ENCODE peak calls at places on chromosomes 3 and 15, in ten cellular contexts. One of them, this sample, is unnamed.

GRCh38 chr3:59608356-59608755 is 558.5 kb upstream of the CFAP20DC start:
- DNase-seq in stimulated activated CD8-positive, alpha-beta memory T cell treated with anti-CD3 and anti-CD28 coated beads, Interleukin-15, amount 100 ng/mL, for 24 hours: no peak
- DNase-seq in A172: no peak
- DNase-seq in GF-D8: no peak
- DNase-seq in GM10248: no peak
- DNase-seq in bronchial epithelial cell: no peak
- DNase-seq in left colon: no peak
- DNase-seq in lower lobe of right lung: no peak
- DNase-seq in activated CD4-positive, alpha-beta T cell treated with anti-CD3 and anti-CD28 coated beads for 24 hours: no peak
- DNase-seq in Calu3: no peak
- DNase-seq in this sample: no peak

GRCh38 chr3:100562224-100562857 is 47.1 kb upstream of the ADGRG7 start:
- DNase-seq in stimulated activated CD8-positive, alpha-beta memory T cell treated with anti-CD3 and anti-CD28 coated beads, Interleukin-15, amount 100 ng/mL, for 24 hours: no peak
- DNase-seq in A172: no peak
- DNase-seq in GF-D8: no peak
- DNase-seq in GM10248: no peak
- DNase-seq in bronchial epithelial cell: peak; percentile 77
- DNase-seq in left colon: no peak
- DNase-seq in lower lobe of right lung: no peak
- DNase-seq in activated CD4-positive, alpha-beta T cell treated with anti-CD3 and anti-CD28 coated beads for 24 hours: no peak
- DNase-seq in Calu3: no peak
- DNase-seq in this sample: no peak

GRCh38 chr3:148879256-148879655 is 14.2 kb downstream of the CPA3 start:
- DNase-seq in stimulated activated CD8-positive, alpha-beta memory T cell treated with anti-CD3 and anti-CD28 coated beads, Interleukin-15, amount 100 ng/mL, for 24 hours: no peak
- DNase-seq in A172: no peak
- DNase-seq in GF-D8: no peak
- DNase-seq in GM10248: no peak
- DNase-seq in bronchial epithelial cell: no peak
- DNase-seq in left colon: no peak
- DNase-seq in lower lobe of right lung: no peak
- DNase-seq in activated CD4-positive, alpha-beta T cell treated with anti-CD3 and anti-CD28 coated beads for 24 hours: no peak
- DNase-seq in Calu3: no peak
- DNase-seq in this sample: no peak

GRCh38 chr3:60190073-60190472 is 1061.2 kb downstream of the FHIT start:
- DNase-seq in stimulated activated CD8-positive, alpha-beta memory T cell treated with anti-CD3 and anti-CD28 coated beads, Interleukin-15, amount 100 ng/mL, for 24 hours: no peak
- DNase-seq in A172: no peak
- DNase-seq in GF-D8: no peak
- DNase-seq in GM10248: no peak
- DNase-seq in bronchial epithelial cell: no peak
- DNase-seq in left colon: no peak
- DNase-seq in lower lobe of right lung: no peak
- DNase-seq in activated CD4-positive, alpha-beta T cell treated with anti-CD3 and anti-CD28 coated beads for 24 hours: no peak
- DNase-seq in Calu3: no peak
- DNase-seq in this sample: no peak

GRCh38 chr3:142210608-142211007 is 14.8 kb downstream of the GK5 start:
- DNase-seq in stimulated activated CD8-positive, alpha-beta memory T cell treated with anti-CD3 and anti-CD28 coated beads, Interleukin-15, amount 100 ng/mL, for 24 hours: no peak
- DNase-seq in A172: peak; percentile 14
- DNase-seq in GF-D8: no peak
- DNase-seq in GM10248: no peak
- DNase-seq in bronchial epithelial cell: no peak
- DNase-seq in left colon: no peak
- DNase-seq in lower lobe of right lung: no peak
- DNase-seq in activated CD4-positive, alpha-beta T cell treated with anti-CD3 and anti-CD28 coated beads for 24 hours: no peak
- DNase-seq in Calu3: no peak
- DNase-seq in this sample: no peak

GRCh38 chr3:148243609-148244008 is 454.1 kb upstream of the AGTR1 start:
- DNase-seq in stimulated activated CD8-positive, alpha-beta memory T cell treated with anti-CD3 and anti-CD28 coated beads, Interleukin-15, amount 100 ng/mL, for 24 hours: no peak
- DNase-seq in A172: no peak
- DNase-seq in GF-D8: no peak
- DNase-seq in GM10248: no peak
- DNase-seq in bronchial epithelial cell: no peak
- DNase-seq in left colon: no peak
- DNase-seq in lower lobe of right lung: no peak
- DNase-seq in activated CD4-positive, alpha-beta T cell treated with anti-CD3 and anti-CD28 coated beads for 24 hours: no peak
- DNase-seq in Calu3: no peak
- DNase-seq in this sample: no peak

GRCh38 chr3:125212509-125213372 is at the start of gene SLC12A8:
- DNase-seq in stimulated activated CD8-positive, alpha-beta memory T cell treated with anti-CD3 and anti-CD28 coated beads, Interleukin-15, amount 100 ng/mL, for 24 hours: no peak
- DNase-seq in A172: no peak
- DNase-seq in GF-D8: no peak
- DNase-seq in GM10248: peak; percentile 47
- DNase-seq in bronchial epithelial cell: no peak
- DNase-seq in left colon: peak; percentile 56
- DNase-seq in lower lobe of right lung: no peak
- DNase-seq in activated CD4-positive, alpha-beta T cell treated with anti-CD3 and anti-CD28 coated beads for 24 hours: no peak
- DNase-seq in Calu3: peak; percentile 64
- DNase-seq in this sample: no peak

GRCh38 chr3:3196148-3196861 is 16.8 kb upstream of the CRBN start:
- DNase-seq in stimulated activated CD8-positive, alpha-beta memory T cell treated with anti-CD3 and anti-CD28 coated beads, Interleukin-15, amount 100 ng/mL, for 24 hours: no peak
- DNase-seq in A172: peak; percentile 17
- DNase-seq in GF-D8: no peak
- DNase-seq in GM10248: no peak
- DNase-seq in bronchial epithelial cell: peak; percentile 24
- DNase-seq in left colon: peak; percentile 17
- DNase-seq in lower lobe of right lung: no peak
- DNase-seq in activated CD4-positive, alpha-beta T cell treated with anti-CD3 and anti-CD28 coated beads for 24 hours: no peak
- DNase-seq in Calu3: peak; percentile 28
- DNase-seq in this sample: no peak

GRCh38 chr3:163175970-163176369 is 1679.4 kb downstream of the OTOL1 start:
- DNase-seq in stimulated activated CD8-positive, alpha-beta memory T cell treated with anti-CD3 and anti-CD28 coated beads, Interleukin-15, amount 100 ng/mL, for 24 hours: no peak
- DNase-seq in A172: no peak
- DNase-seq in GF-D8: no peak
- DNase-seq in GM10248: no peak
- DNase-seq in bronchial epithelial cell: no peak
- DNase-seq in left colon: no peak
- DNase-seq in lower lobe of right lung: no peak
- DNase-seq in activated CD4-positive, alpha-beta T cell treated with anti-CD3 and anti-CD28 coated beads for 24 hours: no peak
- DNase-seq in Calu3: no peak
- DNase-seq in this sample: no peak

GRCh38 chr3:148214695-148215094 is 483.0 kb upstream of the AGTR1 start:
- DNase-seq in stimulated activated CD8-positive, alpha-beta memory T cell treated with anti-CD3 and anti-CD28 coated beads, Interleukin-15, amount 100 ng/mL, for 24 hours: no peak
- DNase-seq in A172: no peak
- DNase-seq in GF-D8: no peak
- DNase-seq in GM10248: no peak
- DNase-seq in bronchial epithelial cell: peak; percentile 47
- DNase-seq in left colon: no peak
- DNase-seq in lower lobe of right lung: no peak
- DNase-seq in activated CD4-positive, alpha-beta T cell treated with anti-CD3 and anti-CD28 coated beads for 24 hours: no peak
- DNase-seq in Calu3: no peak
- DNase-seq in this sample: no peak

GRCh38 chr3:128498901-128499530 is 6.0 kb upstream of the GATA2 start:
- DNase-seq in stimulated activated CD8-positive, alpha-beta memory T cell treated with anti-CD3 and anti-CD28 coated beads, Interleukin-15, amount 100 ng/mL, for 24 hours: no peak
- DNase-seq in A172: no peak
- DNase-seq in GF-D8: no peak
- DNase-seq in GM10248: no peak
- DNase-seq in bronchial epithelial cell: no peak
- DNase-seq in left colon: no peak
- DNase-seq in lower lobe of right lung: no peak
- DNase-seq in activated CD4-positive, alpha-beta T cell treated with anti-CD3 and anti-CD28 coated beads for 24 hours: no peak
- DNase-seq in Calu3: no peak
- DNase-seq in this sample: no peak

GRCh38 chr3:111809196-111809595 is 49.9 kb upstream of the PHLDB2 start:
- DNase-seq in stimulated activated CD8-positive, alpha-beta memory T cell treated with anti-CD3 and anti-CD28 coated beads, Interleukin-15, amount 100 ng/mL, for 24 hours: no peak
- DNase-seq in A172: peak; percentile 30
- DNase-seq in GF-D8: no peak
- DNase-seq in GM10248: no peak
- DNase-seq in bronchial epithelial cell: no peak
- DNase-seq in left colon: no peak
- DNase-seq in lower lobe of right lung: no peak
- DNase-seq in activated CD4-positive, alpha-beta T cell treated with anti-CD3 and anti-CD28 coated beads for 24 hours: no peak
- DNase-seq in Calu3: no peak
- DNase-seq in this sample: no peak

GRCh38 chr3:21477896-21478295 is 273.1 kb downstream of the ZNF385D start:
- DNase-seq in stimulated activated CD8-positive, alpha-beta memory T cell treated with anti-CD3 and anti-CD28 coated beads, Interleukin-15, amount 100 ng/mL, for 24 hours: no peak
- DNase-seq in A172: no peak
- DNase-seq in GF-D8: no peak
- DNase-seq in GM10248: no peak
- DNase-seq in bronchial epithelial cell: no peak
- DNase-seq in left colon: no peak
- DNase-seq in lower lobe of right lung: no peak
- DNase-seq in activated CD4-positive, alpha-beta T cell treated with anti-CD3 and anti-CD28 coated beads for 24 hours: no peak
- DNase-seq in Calu3: no peak
- DNase-seq in this sample: no peak

GRCh38 chr3:193787496-193787870 is 194.5 kb downstream of the OPA1 start:
- DNase-seq in stimulated activated CD8-positive, alpha-beta memory T cell treated with anti-CD3 and anti-CD28 coated beads, Interleukin-15, amount 100 ng/mL, for 24 hours: no peak
- DNase-seq in A172: no peak
- DNase-seq in GF-D8: no peak
- DNase-seq in GM10248: no peak
- DNase-seq in bronchial epithelial cell: no peak
- DNase-seq in left colon: no peak
- DNase-seq in lower lobe of right lung: no peak
- DNase-seq in activated CD4-positive, alpha-beta T cell treated with anti-CD3 and anti-CD28 coated beads for 24 hours: no peak
- DNase-seq in Calu3: no peak
- DNase-seq in this sample: no peak

GRCh38 chr15:31551323-31551722 is 224.7 kb downstream of the KLF13 start:
- DNase-seq in stimulated activated CD8-positive, alpha-beta memory T cell treated with anti-CD3 and anti-CD28 coated beads, Interleukin-15, amount 100 ng/mL, for 24 hours: no peak
- DNase-seq in A172: no peak
- DNase-seq in GF-D8: no peak
- DNase-seq in GM10248: no peak
- DNase-seq in bronchial epithelial cell: peak; percentile 30
- DNase-seq in left colon: no peak
- DNase-seq in lower lobe of right lung: no peak
- DNase-seq in activated CD4-positive, alpha-beta T cell treated with anti-CD3 and anti-CD28 coated beads for 24 hours: no peak
- DNase-seq in Calu3: no peak
- DNase-seq in this sample: no peak

GRCh38 chr15:49343546-49343945 is 79.5 kb upstream of the FGF7 start:
- DNase-seq in stimulated activated CD8-positive, alpha-beta memory T cell treated with anti-CD3 and anti-CD28 coated beads, Interleukin-15, amount 100 ng/mL, for 24 hours: no peak
- DNase-seq in A172: no peak
- DNase-seq in GF-D8: no peak
- DNase-seq in GM10248: no peak
- DNase-seq in bronchial epithelial cell: no peak
- DNase-seq in left colon: no peak
- DNase-seq in lower lobe of right lung: no peak
- DNase-seq in activated CD4-positive, alpha-beta T cell treated with anti-CD3 and anti-CD28 coated beads for 24 hours: no peak
- DNase-seq in Calu3: no peak
- DNase-seq in this sample: no peak

GRCh38 chr15:70286110-70286806 is 188.5 kb upstream of the TLE3 start:
- DNase-seq in stimulated activated CD8-positive, alpha-beta memory T cell treated with anti-CD3 and anti-CD28 coated beads, Interleukin-15, amount 100 ng/mL, for 24 hours: no peak
- DNase-seq in A172: no peak
- DNase-seq in GF-D8: no peak
- DNase-seq in GM10248: no peak
- DNase-seq in bronchial epithelial cell: no peak
- DNase-seq in left colon: no peak
- DNase-seq in lower lobe of right lung: no peak
- DNase-seq in activated CD4-positive, alpha-beta T cell treated with anti-CD3 and anti-CD28 coated beads for 24 hours: no peak
- DNase-seq in Calu3: no peak
- DNase-seq in this sample: no peak

GRCh38 chr3:14216257-14217048 is 37.8 kb downstream of the LSM3 start:
- DNase-seq in stimulated activated CD8-positive, alpha-beta memory T cell treated with anti-CD3 and anti-CD28 coated beads, Interleukin-15, amount 100 ng/mL, for 24 hours: no peak
- DNase-seq in A172: no peak
- DNase-seq in GF-D8: no peak
- DNase-seq in GM10248: no peak
- DNase-seq in bronchial epithelial cell: peak; percentile 70
- DNase-seq in left colon: no peak
- DNase-seq in lower lobe of right lung: no peak
- DNase-seq in activated CD4-positive, alpha-beta T cell treated with anti-CD3 and anti-CD28 coated beads for 24 hours: no peak
- DNase-seq in Calu3: peak; percentile 27
- DNase-seq in this sample: no peak

GRCh38 chr15:39074341-39074740 is 506.5 kb upstream of the THBS1 start:
- DNase-seq in stimulated activated CD8-positive, alpha-beta memory T cell treated with anti-CD3 and anti-CD28 coated beads, Interleukin-15, amount 100 ng/mL, for 24 hours: no peak
- DNase-seq in A172: no peak
- DNase-seq in GF-D8: no peak
- DNase-seq in GM10248: no peak
- DNase-seq in bronchial epithelial cell: no peak
- DNase-seq in left colon: no peak
- DNase-seq in lower lobe of right lung: no peak
- DNase-seq in activated CD4-positive, alpha-beta T cell treated with anti-CD3 and anti-CD28 coated beads for 24 hours: no peak
- DNase-seq in Calu3: no peak
- DNase-seq in this sample: no peak

GRCh38 chr15:69393831-69394491 is 20.2 kb upstream of the KIF23 start:
- DNase-seq in stimulated activated CD8-positive, alpha-beta memory T cell treated with anti-CD3 and anti-CD28 coated beads, Interleukin-15, amount 100 ng/mL, for 24 hours: no peak
- DNase-seq in A172: peak; percentile 44
- DNase-seq in GF-D8: no peak
- DNase-seq in GM10248: no peak
- DNase-seq in bronchial epithelial cell: peak; percentile 64
- DNase-seq in left colon: no peak
- DNase-seq in lower lobe of right lung: no peak
- DNase-seq in activated CD4-positive, alpha-beta T cell treated with anti-CD3 and anti-CD28 coated beads for 24 hours: no peak
- DNase-seq in Calu3: no peak
- DNase-seq in this sample: no peak

GRCh38 chr15:45454825-45455224 is 67.7 kb downstream of the SLC30A4 start:
- DNase-seq in stimulated activated CD8-positive, alpha-beta memory T cell treated with anti-CD3 and anti-CD28 coated beads, Interleukin-15, amount 100 ng/mL, for 24 hours: peak; percentile 32
- DNase-seq in A172: peak; percentile 94
- DNase-seq in GF-D8: peak; percentile 39
- DNase-seq in GM10248: peak; percentile 61
- DNase-seq in bronchial epithelial cell: peak; percentile 93
- DNase-seq in left colon: peak; percentile 77
- DNase-seq in lower lobe of right lung: peak; percentile 88
- DNase-seq in activated CD4-positive, alpha-beta T cell treated with anti-CD3 and anti-CD28 coated beads for 24 hours: peak; percentile 62
- DNase-seq in Calu3: peak; percentile 89
- DNase-seq in this sample: peak; percentile 74

GRCh38 chr15:81001180-81002003 is 669 bp downstream of the TLNRD1 start:
- DNase-seq in stimulated activated CD8-positive, alpha-beta memory T cell treated with anti-CD3 and anti-CD28 coated beads, Interleukin-15, amount 100 ng/mL, for 24 hours: peak; percentile 28
- DNase-seq in A172: peak; percentile 6
- DNase-seq in GF-D8: no peak
- DNase-seq in GM10248: peak; percentile 67
- DNase-seq in bronchial epithelial cell: peak; percentile 43
- DNase-seq in left colon: peak; percentile 74
- DNase-seq in lower lobe of right lung: peak; percentile 77
- DNase-seq in activated CD4-positive, alpha-beta T cell treated with anti-CD3 and anti-CD28 coated beads for 24 hours: peak; percentile 22
- DNase-seq in Calu3: peak; percentile 72
- DNase-seq in this sample: no peak

GRCh38 chr15:43876872-43877271 is 50.1 kb downstream of the WDR76 start:
- DNase-seq in stimulated activated CD8-positive, alpha-beta memory T cell treated with anti-CD3 and anti-CD28 coated beads, Interleukin-15, amount 100 ng/mL, for 24 hours: no peak
- DNase-seq in A172: no peak
- DNase-seq in GF-D8: no peak
- DNase-seq in GM10248: no peak
- DNase-seq in bronchial epithelial cell: no peak
- DNase-seq in left colon: no peak
- DNase-seq in lower lobe of right lung: no peak
- DNase-seq in activated CD4-positive, alpha-beta T cell treated with anti-CD3 and anti-CD28 coated beads for 24 hours: no peak
- DNase-seq in Calu3: no peak
- DNase-seq in this sample: no peak

GRCh38 chr15:23629234-23629805 is 18.3 kb downstream of the MAGEL2 start:
- DNase-seq in stimulated activated CD8-positive, alpha-beta memory T cell treated with anti-CD3 and anti-CD28 coated beads, Interleukin-15, amount 100 ng/mL, for 24 hours: no peak
- DNase-seq in A172: peak; percentile 13
- DNase-seq in GF-D8: no peak
- DNase-seq in GM10248: no peak
- DNase-seq in bronchial epithelial cell: peak; percentile 5
- DNase-seq in left colon: no peak
- DNase-seq in lower lobe of right lung: no peak
- DNase-seq in activated CD4-positive, alpha-beta T cell treated with anti-CD3 and anti-CD28 coated beads for 24 hours: no peak
- DNase-seq in Calu3: no peak
- DNase-seq in this sample: no peak

GRCh38 chr15:35519536-35520149 is 26.3 kb downstream of the DPH6 start:
- DNase-seq in stimulated activated CD8-positive, alpha-beta memory T cell treated with anti-CD3 and anti-CD28 coated beads, Interleukin-15, amount 100 ng/mL, for 24 hours: no peak
- DNase-seq in A172: peak; percentile 60
- DNase-seq in GF-D8: peak; percentile 3
- DNase-seq in GM10248: peak; percentile 10
- DNase-seq in bronchial epithelial cell: peak; percentile 47
- DNase-seq in left colon: no peak
- DNase-seq in lower lobe of right lung: no peak
- DNase-seq in activated CD4-positive, alpha-beta T cell treated with anti-CD3 and anti-CD28 coated beads for 24 hours: no peak
- DNase-seq in Calu3: no peak
- DNase-seq in this sample: no peak

GRCh38 chr15:71789616-71790015 is 20.7 kb upstream of the NR2E3 start:
- DNase-seq in stimulated activated CD8-positive, alpha-beta memory T cell treated with anti-CD3 and anti-CD28 coated beads, Interleukin-15, amount 100 ng/mL, for 24 hours: no peak
- DNase-seq in A172: no peak
- DNase-seq in GF-D8: no peak
- DNase-seq in GM10248: no peak
- DNase-seq in bronchial epithelial cell: no peak
- DNase-seq in left colon: no peak
- DNase-seq in lower lobe of right lung: no peak
- DNase-seq in activated CD4-positive, alpha-beta T cell treated with anti-CD3 and anti-CD28 coated beads for 24 hours: no peak
- DNase-seq in Calu3: no peak
- DNase-seq in this sample: no peak

GRCh38 chr15:45307230-45307924 is 55.3 kb downstream of the SLC28A2 start:
- DNase-seq in stimulated activated CD8-positive, alpha-beta memory T cell treated with anti-CD3 and anti-CD28 coated beads, Interleukin-15, amount 100 ng/mL, for 24 hours: no peak
- DNase-seq in A172: peak; percentile 42
- DNase-seq in GF-D8: no peak
- DNase-seq in GM10248: peak; percentile 45
- DNase-seq in bronchial epithelial cell: peak; percentile 40
- DNase-seq in left colon: no peak
- DNase-seq in lower lobe of right lung: no peak
- DNase-seq in activated CD4-positive, alpha-beta T cell treated with anti-CD3 and anti-CD28 coated beads for 24 hours: no peak
- DNase-seq in Calu3: peak; percentile 9
- DNase-seq in this sample: no peak

GRCh38 chr3:52277972-52278509 is 408 bp downstream of the WDR82 start:
- DNase-seq in stimulated activated CD8-positive, alpha-beta memory T cell treated with anti-CD3 and anti-CD28 coated beads, Interleukin-15, amount 100 ng/mL, for 24 hours: peak; percentile 36
- DNase-seq in A172: no peak
- DNase-seq in GF-D8: no peak
- DNase-seq in GM10248: peak; percentile 66
- DNase-seq in bronchial epithelial cell: peak; percentile 42
- DNase-seq in left colon: peak; percentile 68
- DNase-seq in lower lobe of right lung: peak; percentile 83
- DNase-seq in activated CD4-positive, alpha-beta T cell treated with anti-CD3 and anti-CD28 coated beads for 24 hours: peak; percentile 44
- DNase-seq in Calu3: peak; percentile 60
- DNase-seq in this sample: no peak

This sample was measured in SIG-M5.